ENCODE peak calls at places on chromosomes 5 and 9, in ten cellular contexts. E is transverse colon, V is B cell, Q is NCI-H2171 treated with DMSO at 0.1 percent for 48 hours, W is GM10248, O is cardiac muscle cell, R is EL, D is Right ventricle myocardium superior, Y is NCI-H460, K is AG04450. I is an unnamed sample.

GRCh38 chr5:157596449-157596848 is 20.9 kb upstream of the ADAM19 start:
- DNase-seq in E (peak), V (peak), Q (no peak), W (no peak), O (no peak), R (no peak), D (no peak), Y (no peak), K (no peak), I (no peak)

GRCh38 chr5:14216372-14216771 is 73.2 kb downstream of the TRIO start:
- DNase-seq in E (no peak), V (no peak), Q (peak), W (no peak), O (no peak), R (no peak), D (no peak), Y (no peak), K (no peak), I (no peak)

GRCh38 chr9:83062011-83062652 is 810 bp downstream of the RASEF start:
- DNase-seq in E (peak), V (peak), Q (peak), W (no peak), O (peak), R (peak), D (peak), Y (no peak), K (no peak), I (peak)

GRCh38 chr9:10612649-10613398 is at the start of gene PTPRD:
- DNase-seq in E (peak), V (peak), Q (peak), W (peak), O (peak), R (peak), D (no peak), Y (peak), K (no peak), I (peak)

GRCh38 chr9:98877211-98877730 is 66.4 kb upstream of the COL15A1 start:
- DNase-seq in E (no peak), V (no peak), Q (no peak), W (no peak), O (no peak), R (no peak), D (no peak), Y (no peak), K (no peak), I (no peak)

GRCh38 chr5:170269579-170269978 is 28.0 kb downstream of the LCP2 start:
- DNase-seq in E (no peak), V (no peak), Q (no peak), W (no peak), O (no peak), R (no peak), D (no peak), Y (no peak), K (no peak), I (no peak)

GRCh38 chr5:60092671-60093422 is 199.3 kb upstream of the PDE4D start:
- DNase-seq in E (no peak), V (no peak), Q (no peak), W (no peak), O (no peak), R (peak), D (no peak), Y (peak), K (no peak), I (peak)

GRCh38 chr9:134585021-134585561 is 56.5 kb upstream of the COL5A1 start:
- DNase-seq in E (no peak), V (no peak), Q (peak), W (no peak), O (no peak), R (no peak), D (no peak), Y (no peak), K (no peak), I (no peak)

GRCh38 chr9:115531410-115532130 is 413.6 kb upstream of the TNC start:
- DNase-seq in E (no peak), V (no peak), Q (no peak), W (no peak), O (no peak), R (peak), D (no peak), Y (no peak), K (peak), I (peak)

GRCh38 chr5:168798065-168799023 is 219.2 kb upstream of the PANK3 start:
- DNase-seq in E (no peak), V (no peak), Q (no peak), W (no peak), O (no peak), R (no peak), D (no peak), Y (no peak), K (no peak), I (no peak)

GRCh38 chr5:139644646-139645494 is 3.3 kb upstream of the CXXC5 start:
- DNase-seq in E (no peak), V (no peak), Q (no peak), W (no peak), O (no peak), R (no peak), D (no peak), Y (no peak), K (no peak), I (no peak)

GRCh38 chr9:2027761-2028160 is 12.6 kb downstream of the SMARCA2 start:
- DNase-seq in E (no peak), V (no peak), Q (no peak), W (no peak), O (no peak), R (no peak), D (no peak), Y (no peak), K (no peak), I (no peak)

GRCh38 chr5:24391816-24392215 is 253.0 kb downstream of the CDH10 start:
- DNase-seq in E (no peak), V (no peak), Q (no peak), W (no peak), O (no peak), R (no peak), D (no peak), Y (no peak), K (no peak), I (no peak)

GRCh38 chr9:120477534-120478001 is 102.4 kb downstream of the CDK5RAP2 start:
- DNase-seq in E (peak), V (peak), Q (peak), W (peak), O (peak), R (peak), D (peak), Y (peak), K (peak), I (peak)

GRCh38 chr9:95783426-95783975 is 92.0 kb upstream of the ERCC6L2 start:
- DNase-seq in E (no peak), V (no peak), Q (no peak), W (no peak), O (no peak), R (peak), D (no peak), Y (no peak), K (no peak), I (no peak)

GRCh38 chr9:17013010-17013409 is 121.8 kb upstream of the CNTLN start:
- DNase-seq in E (no peak), V (no peak), Q (no peak), W (no peak), O (no peak), R (no peak), D (no peak), Y (no peak), K (no peak), I (no peak)

GRCh38 chr5:6950250-6950649 is 237.0 kb downstream of the TENT4A start:
- DNase-seq in E (no peak), V (no peak), Q (no peak), W (no peak), O (no peak), R (no peak), D (no peak), Y (no peak), K (no peak), I (no peak)

GRCh38 chr9:137240321-137240840 is 706 bp upstream of the TUBB4B start:
- DNase-seq in E (peak), V (peak), Q (peak), W (peak), O (peak), R (peak), D (peak), Y (peak), K (no peak), I (peak)

GRCh38 chr9:138114501-138115245 is 237.1 kb downstream of the CACNA1B start:
- DNase-seq in E (no peak), V (no peak), Q (no peak), W (no peak), O (no peak), R (no peak), D (no peak), Y (no peak), K (no peak), I (no peak)

GRCh38 chr5:162817381-162817780 is 620.0 kb upstream of the CCNG1 start:
- DNase-seq in E (no peak), V (no peak), Q (no peak), W (no peak), O (no peak), R (no peak), D (no peak), Y (no peak), K (no peak), I (no peak)

GRCh38 chr5:42984307-42984706 is 55.8 kb downstream of the ANXA2R start:
- DNase-seq in E (no peak), V (no peak), Q (no peak), W (no peak), O (no peak), R (peak), D (no peak), Y (no peak), K (no peak), I (no peak)

GRCh38 chr9:36772449-36773370 is 200.0 kb downstream of the MELK start:
- DNase-seq in E (no peak), V (no peak), Q (no peak), W (no peak), O (peak), R (peak), D (no peak), Y (no peak), K (no peak), I (peak)